ENCODE peak calls at places on chromosomes 2 and 18, in four cellular contexts. A, I, E and F are unnamed samples.

GRCh38 chr2:18750662-18751554 is 161.5 kb upstream of the NT5C1B start:
- DNase-seq in A (peak), I (no peak), E (no peak), F (peak)

GRCh38 chr18:6542296-6542695 is 127.6 kb upstream of the L3MBTL4 start:
- DNase-seq in A (no peak), I (no peak), E (no peak), F (no peak)

GRCh38 chr2:237879991-237880560 is 20.7 kb downstream of the RAMP1 start:
- DNase-seq in A (no peak), I (no peak), E (no peak), F (no peak)

GRCh38 chr2:55743583-55743982 is 49.9 kb upstream of the PNPT1 start:
- DNase-seq in A (peak), I (no peak), E (no peak), F (peak)

GRCh38 chr2:54048117-54048785 is 67.2 kb upstream of the ACYP2 start:
- DNase-seq in A (peak), I (no peak), E (no peak), F (no peak)

GRCh38 chr2:30276455-30276911 is 45.1 kb downstream of the LBH start:
- DNase-seq in A (no peak), I (no peak), E (peak), F (no peak)

GRCh38 chr2:54212456-54212855 is 43.6 kb downstream of the TSPYL6 start:
- DNase-seq in A (peak), I (no peak), E (no peak), F (peak)

GRCh38 chr2:70062270-70062669 is 25.0 kb upstream of the PCBP1 start:
- DNase-seq in A (no peak), I (no peak), E (no peak), F (no peak)